ENCODE peak calls at places on chromosome 17, in eight cellular contexts. A is left ventricle myocardium inferior, T is esophagus squamous epithelium, G is transverse colon, U is cardiac muscle cell, W is IMR-90, M is astrocyte, C is HCT116. Z is an unnamed sample.

GRCh38 chr17:65538679-65539529 is 22.5 kb downstream of the AXIN2 start:
- DNase-seq in A (no peak), T (no peak), G (no peak), U (no peak), W (no peak), M (no peak), C (no peak), Z (no peak)

GRCh38 chr17:72604518-72604917 is 483.7 kb downstream of the SOX9 start:
- DNase-seq in A (no peak), T (no peak), G (no peak), U (no peak), W (no peak), M (no peak), C (no peak), Z (peak; percentile 10)

GRCh38 chr17:37490022-37490587 is 414 bp downstream of the DUSP14 start:
- DNase-seq in A (peak; percentile 61), T (no peak), G (peak; percentile 61), U (peak; percentile 63), W (peak; percentile 45), M (peak; percentile 42), C (no peak), Z (peak; percentile 64)

GRCh38 chr17:45277992-45278391 is 16.1 kb upstream of the SPATA32 start:
- DNase-seq in A (peak; percentile 47), T (no peak), G (no peak), U (peak; percentile 87), W (peak; percentile 23), M (peak; percentile 74), C (no peak), Z (no peak)

GRCh38 chr17:37259030-37259735 is 116.6 kb upstream of the C17orf78 start:
- DNase-seq in A (no peak), T (no peak), G (no peak), U (peak; percentile 8), W (peak; percentile 76), M (peak; percentile 86), C (no peak), Z (no peak)

GRCh38 chr17:10754109-10754508 is 24.3 kb upstream of the TMEM220 start:
- DNase-seq in A (no peak), T (no peak), G (peak; percentile 63), U (peak; percentile 31), W (peak; percentile 11), M (no peak), C (peak; percentile 51), Z (no peak)

GRCh38 chr17:38444151-38444550 is 15.9 kb downstream of the ARHGAP23 start:
- DNase-seq in A (peak; percentile 72), T (no peak), G (peak; percentile 61), U (peak; percentile 73), W (peak; percentile 63), M (no peak), C (no peak), Z (no peak)

GRCh38 chr17:47279062-47279801 is 25.6 kb downstream of the ITGB3 start:
- DNase-seq in A (peak; percentile 66), T (no peak), G (peak; percentile 56), U (peak; percentile 98), W (peak; percentile 97), M (peak; percentile 99), C (no peak), Z (peak; percentile 99)

GRCh38 chr17:32960815-32961214 is 30.8 kb upstream of the SPACA3 start:
- DNase-seq in A (no peak), T (no peak), G (no peak), U (no peak), W (no peak), M (no peak), C (no peak), Z (no peak)

GRCh38 chr17:74785981-74786360 is 9.8 kb upstream of the NAT9 start:
- DNase-seq in A (no peak), T (no peak), G (no peak), U (no peak), W (no peak), M (no peak), C (no peak), Z (no peak)
- TF ChIP-seq CTCF in A (no peak), T (no peak), G (no peak), U (no peak), W (no peak), M (no peak), C (no peak), Z (no peak)

GRCh38 chr17:59848778-59849177 is 44.0 kb downstream of the TUBD1 start:
- DNase-seq in A (peak; percentile 54), T (no peak), G (peak; percentile 81), U (peak; percentile 91), W (peak; percentile 75), M (no peak), C (no peak), Z (peak; percentile 91)
- H3K4me1 ChIP-seq in A (peaks cover 47% of the 10 kb centered on the region), T (peaks cover 47% of the 10 kb centered on the region), G (peaks cover 89% of the 10 kb centered on the region), U (peaks cover 7% of the 10 kb centered on the region), W (peaks cover 24% of the 10 kb centered on the region), M (peaks cover 35% of the 10 kb centered on the region), C (peaks cover 97% of the 10 kb centered on the region), Z (peaks cover 88% of the 10 kb centered on the region)

DNA sequence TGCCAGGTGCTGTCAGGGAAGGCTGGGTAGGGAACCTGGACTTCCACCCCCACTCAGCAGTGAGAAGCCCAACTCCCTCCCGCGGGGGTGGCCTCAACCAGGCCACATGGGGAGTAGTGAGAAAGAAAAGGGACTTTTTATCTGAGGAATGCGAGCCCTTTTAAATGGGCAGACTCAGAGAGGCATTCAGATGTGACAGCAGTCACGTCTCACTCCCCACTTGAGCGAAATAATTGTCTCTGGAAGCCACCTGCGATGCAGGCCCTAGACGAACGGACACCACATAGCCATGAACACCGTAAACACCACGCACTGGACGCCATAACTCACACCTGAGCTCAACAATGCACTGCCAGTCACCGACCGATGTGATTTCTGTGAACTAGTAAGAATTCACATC is 11.9 kb upstream of the CD300E start:
- DNase-seq in A (no peak), T (no peak), G (no peak), U (no peak), W (no peak), M (no peak), C (no peak), Z (no peak)
- TF ChIP-seq CTCF in A (no peak), T (no peak), G (no peak), U (no peak), W (no peak), M (no peak), C (no peak), Z (no peak)

GRCh38 chr17:79078476-79079190 is 4.0 kb downstream of the ENGASE start:
- DNase-seq in A (no peak), T (no peak), G (peak; percentile 64), U (no peak), W (no peak), M (no peak), C (no peak), Z (no peak)
- H3K4me1 ChIP-seq in A (peaks cover 57% of the 10 kb centered on the region), T (peaks cover 8% of the 10 kb centered on the region), G (peaks cover 33% of the 10 kb centered on the region), U (no peaks in the 10 kb centered on the region), W (peaks cover 2% of the 10 kb centered on the region), M (peaks cover 10% of the 10 kb centered on the region), C (peaks cover 19% of the 10 kb centered on the region), Z (peaks cover 11% of the 10 kb centered on the region)

GRCh38 chr17:77712578-77712977 is 245.9 kb upstream of the TNRC6C start:
- DNase-seq in A (no peak), T (no peak), G (no peak), U (no peak), W (no peak), M (no peak), C (no peak), Z (no peak)
- TF ChIP-seq CTCF in A (no peak), T (no peak), G (no peak), U (no peak), W (no peak), M (no peak), C (no peak), Z (no peak)

GRCh38 chr17:29748400-29748799 is 125.7 kb upstream of the CORO6 start:
- DNase-seq in A (no peak), T (no peak), G (no peak), U (no peak), W (no peak), M (no peak), C (no peak), Z (no peak)

GRCh38 chr17:29747660-29748059 is 124.9 kb upstream of the CORO6 start:
- DNase-seq in A (no peak), T (no peak), G (no peak), U (no peak), W (no peak), M (no peak), C (no peak), Z (no peak)

GRCh38 chr17:29744121-29744520 is 121.4 kb upstream of the CORO6 start:
- DNase-seq in A (no peak), T (no peak), G (no peak), U (no peak), W (no peak), M (no peak), C (no peak), Z (no peak)

GRCh38 chr17:29749045-29749825 is 126.5 kb upstream of the CORO6 start:
- DNase-seq in A (no peak), T (no peak), G (no peak), U (no peak), W (peak; percentile 9), M (no peak), C (no peak), Z (no peak)

DNA sequence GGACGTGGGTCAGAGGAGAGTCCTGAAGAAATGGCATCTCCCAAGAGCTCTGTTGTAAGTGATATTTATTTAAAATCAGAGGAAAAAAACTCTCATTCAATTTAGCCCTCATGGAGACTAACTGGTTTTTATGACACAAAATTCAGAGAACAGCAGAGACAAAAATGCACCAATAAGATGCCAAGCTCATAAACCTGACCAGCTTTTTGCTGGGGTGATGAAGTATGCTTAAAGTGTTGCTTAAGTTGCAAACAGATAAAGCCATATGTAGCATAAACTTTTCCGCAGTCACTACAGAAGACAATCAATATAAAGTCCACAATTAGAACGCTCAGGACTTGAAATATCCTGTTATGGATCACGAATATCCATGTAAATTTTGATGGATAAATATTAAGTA is 124.0 kb upstream of the CORO6 start:
- DNase-seq in A (no peak), T (no peak), G (no peak), U (no peak), W (no peak), M (no peak), C (no peak), Z (no peak)
- H3K4me1 ChIP-seq in A (peaks cover 89% of the 10 kb centered on the region), T (peaks cover 7% of the 10 kb centered on the region), G (peaks cover 8% of the 10 kb centered on the region), U (peaks cover 30% of the 10 kb centered on the region), W (peaks cover 2% of the 10 kb centered on the region), M (peaks cover 4% of the 10 kb centered on the region), C (no peaks in the 10 kb centered on the region), Z (peaks cover 42% of the 10 kb centered on the region)

Z was measured in PC-9.